ENCODE peak calls at places on chromosome 12, in ten cellular contexts. F, L, D, T, X, K, U, R, A and Y are unnamed samples.

GRCh38 chr12:93682846-93683261 is 5.7 kb downstream of the CRADD start:
- DNase-seq in F (no peak), L (no peak), D (no peak), T (no peak), X (peak; percentile 35), K (no peak), U (no peak), R (peak; percentile 7), A (no peak), Y (no peak)

GRCh38 chr12:104183443-104183842 is 32.1 kb upstream of the TXNRD1 start:
- DNase-seq in F (no peak), L (no peak), D (no peak), T (no peak), X (no peak), K (no peak), U (no peak), R (no peak), A (no peak), Y (no peak)

GRCh38 chr12:52249041-52249461 is 16.0 kb downstream of the KRT7 start:
- DNase-seq in F (no peak), L (peak; percentile 97), D (no peak), T (no peak), X (peak; percentile 13), K (no peak), U (no peak), R (peak; percentile 98), A (no peak), Y (no peak)

GRCh38 chr12:89156324-89156723 is 196.0 kb downstream of the DUSP6 start:
- DNase-seq in F (no peak), L (no peak), D (no peak), T (peak; percentile 82), X (no peak), K (no peak), U (no peak), R (no peak), A (no peak), Y (no peak)

GRCh38 chr12:110421159-110421661 is 17.7 kb upstream of the ANAPC7 start:
- DNase-seq in F (no peak), L (no peak), D (no peak), T (no peak), X (no peak), K (no peak), U (no peak), R (no peak), A (no peak), Y (no peak)

GRCh38 chr12:130181211-130181610 is 18.9 kb downstream of the FZD10 start:
- DNase-seq in F (no peak), L (no peak), D (no peak), T (no peak), X (no peak), K (no peak), U (no peak), R (no peak), A (no peak), Y (no peak)

GRCh38 chr12:90090929-90091651 is 382.5 kb upstream of the ATP2B1 start:
- DNase-seq in F (peak; percentile 62), L (no peak), D (peak; percentile 94), T (peak; percentile 12), X (peak; percentile 14), K (peak; percentile 78), U (no peak), R (no peak), A (no peak), Y (no peak)

GRCh38 chr12:26187429-26187828 is 7.9 kb upstream of the SSPN start:
- DNase-seq in F (no peak), L (no peak), D (no peak), T (no peak), X (no peak), K (no peak), U (no peak), R (no peak), A (no peak), Y (no peak)

GRCh38 chr12:12510141-12510540 is 52.5 kb downstream of the DUSP16 start:
- DNase-seq in F (no peak), L (no peak), D (peak; percentile 92), T (no peak), X (no peak), K (no peak), U (no peak), R (no peak), A (no peak), Y (no peak)

GRCh38 chr12:132489602-132490239 is at the start of gene FBRSL1:
- DNase-seq in F (peak; percentile 80), L (peak; percentile 92), D (peak; percentile 80), T (peak; percentile 76), X (peak; percentile 89), K (peak; percentile 95), U (peak; percentile 94), R (peak; percentile 83), A (peak; percentile 79), Y (peak; percentile 99)
- TF ChIP-seq POLR2A in F (no peak), L (peak; percentile 33), D (no peak), T (no peak), X (no peak), K (peak; percentile 51), U (no peak), R (peak; percentile 60), A (no peak), Y (no peak)

DNA sequence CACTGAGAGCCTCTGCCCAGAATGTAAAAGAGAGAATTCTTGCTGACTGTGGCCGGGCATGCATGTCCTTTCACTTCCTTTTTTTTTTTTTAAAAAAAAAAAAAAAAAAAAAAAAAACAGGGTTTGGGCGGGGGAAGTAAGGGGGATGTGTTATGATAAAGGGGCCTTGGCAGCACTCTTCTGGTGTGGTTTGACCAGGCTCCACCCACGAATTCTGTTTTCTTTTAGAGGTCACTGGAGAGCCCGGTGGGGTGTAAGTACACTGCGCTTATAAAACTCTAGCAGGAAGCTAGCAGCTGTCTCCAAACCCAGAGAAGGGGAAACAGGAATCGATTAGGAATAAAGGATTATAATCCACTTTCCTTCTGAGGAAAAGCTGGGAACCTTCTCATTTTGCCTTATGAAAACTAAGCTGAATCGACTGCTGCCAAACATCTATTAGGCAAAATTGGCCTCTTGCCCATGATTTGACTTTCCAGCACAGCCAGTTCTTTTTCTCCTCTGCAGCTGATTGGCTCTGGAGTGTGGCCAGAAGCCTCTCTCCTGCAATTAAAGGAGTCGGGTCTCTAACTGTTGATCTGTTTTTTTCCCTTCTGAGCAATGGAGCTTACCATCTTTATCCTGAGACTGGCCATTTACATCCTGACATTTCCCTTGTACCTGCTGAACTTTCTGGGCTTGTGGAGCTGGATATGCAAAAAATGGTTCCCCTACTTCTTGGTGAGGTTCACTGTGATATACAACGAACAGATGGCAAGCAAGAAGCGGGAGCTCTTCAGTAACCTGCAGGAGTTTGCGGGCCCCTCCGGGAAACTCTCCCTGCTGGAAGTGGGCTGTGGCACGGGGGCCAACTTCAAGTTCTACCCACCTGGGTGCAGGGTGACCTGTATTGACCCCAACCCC is 27.7 kb upstream of the HIGD1C start:
- DNase-seq in F (peak; percentile 97), L (peak; percentile 98), D (peak; percentile 86), T (peak; percentile 94), X (peak; percentile 95), K (peak; percentile 92), U (peak; percentile 95), R (peak; percentile 97), A (peak; percentile 94), Y (peak; percentile 30)
- TF ChIP-seq POLR2A in F (no peak), L (peak; percentile 67), D (no peak), T (no peak), X (no peak), K (peak; percentile 58), U (peak; percentile 66), R (peak; percentile 93), A (no peak), Y (no peak)

GRCh38 chr12:6116481-6117021 is 7.9 kb downstream of the VWF start:
- DNase-seq in F (no peak), L (no peak), D (peak; percentile 15), T (peak; percentile 95), X (peak; percentile 22), K (no peak), U (peak; percentile 37), R (no peak), A (no peak), Y (no peak)
- TF ChIP-seq POLR2A in F (no peak), L (no peak), D (no peak), T (peak; percentile 77), X (no peak), K (no peak), U (no peak), R (no peak), A (no peak), Y (no peak)

GRCh38 chr12:5192727-5193126 is 149.0 kb downstream of the KCNA5 start:
- DNase-seq in F (no peak), L (no peak), D (no peak), T (no peak), X (no peak), K (no peak), U (no peak), R (no peak), A (no peak), Y (no peak)

GRCh38 chr12:5201554-5202243 is 158.0 kb downstream of the KCNA5 start:
- DNase-seq in F (no peak), L (no peak), D (peak; percentile 54), T (no peak), X (no peak), K (no peak), U (no peak), R (peak; percentile 2), A (no peak), Y (no peak)

GRCh38 chr12:5200276-5201087 is 156.8 kb downstream of the KCNA5 start:
- DNase-seq in F (peak; percentile 17), L (peak; percentile 39), D (peak; percentile 28), T (peak; percentile 28), X (no peak), K (peak; percentile 46), U (peak; percentile 50), R (peak; percentile 23), A (no peak), Y (peak; percentile 32)

GRCh38 chr12:5193569-5193968 is 149.9 kb downstream of the KCNA5 start:
- DNase-seq in F (no peak), L (no peak), D (no peak), T (no peak), X (no peak), K (no peak), U (no peak), R (no peak), A (no peak), Y (no peak)

DNA sequence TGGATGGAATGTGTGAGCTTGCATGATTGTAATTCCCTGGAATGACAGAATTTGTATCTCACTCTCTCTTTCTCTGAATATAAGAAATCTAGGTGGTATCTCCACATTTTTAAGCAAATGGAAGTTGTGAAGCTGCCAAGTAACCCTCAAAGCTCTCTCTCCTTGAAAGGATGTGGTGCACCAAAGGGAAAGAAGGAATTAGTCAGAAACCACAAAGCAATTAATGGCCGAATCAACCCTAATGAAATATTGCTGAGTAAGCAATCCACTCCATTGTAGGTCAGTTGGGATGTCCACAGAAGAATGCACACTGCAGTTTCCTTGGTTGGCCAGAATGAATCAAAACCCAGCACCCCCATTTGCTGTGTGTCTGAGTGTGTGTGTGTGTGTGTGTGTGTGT is 153.4 kb downstream of the KCNA5 start:
- DNase-seq in F (no peak), L (no peak), D (peak; percentile 53), T (no peak), X (no peak), K (no peak), U (no peak), R (no peak), A (no peak), Y (no peak)
- TF ChIP-seq POLR2A in F (no peak), L (no peak), D (no peak), T (no peak), X (no peak), K (no peak), U (no peak), R (no peak), A (no peak), Y (no peak)